ENCODE peak calls at places on chromosomes 4 and X, in six cellular contexts. One of them, this sample, is unnamed.

GRCh38 chrX:3811331-3812311 is 98.2 kb upstream of the PRKX start:
- DNase-seq in heart left ventricle: peak
- DNase-seq in heart right ventricle: peak
- DNase-seq in suprapubic skin: no peak
- DNase-seq in neural progenitor cell: peak
- DNase-seq in left lung: no peak
- DNase-seq in this sample: no peak

GRCh38 chr4:140666889-140667614 is 89.1 kb downstream of the TBC1D9 start:
- DNase-seq in heart left ventricle: no peak
- DNase-seq in heart right ventricle: no peak
- DNase-seq in suprapubic skin: no peak
- DNase-seq in neural progenitor cell: no peak
- DNase-seq in left lung: no peak
- DNase-seq in this sample: no peak

GRCh38 chr4:68865178-68865638 is 49.4 kb downstream of the UGT2B10 start:
- DNase-seq in heart left ventricle: no peak
- DNase-seq in heart right ventricle: no peak
- DNase-seq in suprapubic skin: no peak
- DNase-seq in neural progenitor cell: no peak
- DNase-seq in left lung: no peak
- DNase-seq in this sample: no peak

GRCh38 chrX:10079155-10079711 is 77.5 kb upstream of the CLCN4 start:
- DNase-seq in heart left ventricle: no peak
- DNase-seq in heart right ventricle: no peak
- DNase-seq in suprapubic skin: no peak
- DNase-seq in neural progenitor cell: no peak
- DNase-seq in left lung: peak
- DNase-seq in this sample: peak

GRCh38 chrX:71637848-71638247 is 19.5 kb upstream of the CXCR3 start:
- DNase-seq in heart left ventricle: no peak
- DNase-seq in heart right ventricle: no peak
- DNase-seq in suprapubic skin: no peak
- DNase-seq in neural progenitor cell: no peak
- DNase-seq in left lung: no peak
- DNase-seq in this sample: no peak

GRCh38 chrX:65668362-65669310 is 1.2 kb downstream of the MSN start:
- DNase-seq in heart left ventricle: peak
- DNase-seq in heart right ventricle: peak
- DNase-seq in suprapubic skin: no peak
- DNase-seq in neural progenitor cell: peak
- DNase-seq in left lung: peak
- DNase-seq in this sample: peak

GRCh38 chrX:31580227-31580626 is 508.4 kb upstream of the FTHL17 start:
- DNase-seq in heart left ventricle: no peak
- DNase-seq in heart right ventricle: no peak
- DNase-seq in suprapubic skin: no peak
- DNase-seq in neural progenitor cell: no peak
- DNase-seq in left lung: no peak
- DNase-seq in this sample: no peak

GRCh38 chrX:25175743-25176142 is 160.0 kb upstream of the ARX start:
- DNase-seq in heart left ventricle: no peak
- DNase-seq in heart right ventricle: no peak
- DNase-seq in suprapubic skin: no peak
- DNase-seq in neural progenitor cell: no peak
- DNase-seq in left lung: no peak
- DNase-seq in this sample: no peak

GRCh38 chr4:164890691-164891090 is 13.7 kb downstream of the APELA start:
- DNase-seq in heart left ventricle: no peak
- DNase-seq in heart right ventricle: no peak
- DNase-seq in suprapubic skin: no peak
- DNase-seq in neural progenitor cell: no peak
- DNase-seq in left lung: no peak
- DNase-seq in this sample: no peak

GRCh38 chr4:15562114-15562513 is 92.4 kb downstream of the CC2D2A start:
- DNase-seq in heart left ventricle: no peak
- DNase-seq in heart right ventricle: no peak
- DNase-seq in suprapubic skin: no peak
- DNase-seq in neural progenitor cell: no peak
- DNase-seq in left lung: no peak
- DNase-seq in this sample: no peak

GRCh38 chrX:120310861-120311631 is at the start of gene TMEM255A:
- DNase-seq in heart left ventricle: no peak
- DNase-seq in heart right ventricle: no peak
- DNase-seq in suprapubic skin: no peak
- DNase-seq in neural progenitor cell: peak
- DNase-seq in left lung: no peak
- DNase-seq in this sample: peak

GRCh38 chr4:7769936-7770674 is 169.6 kb downstream of the AFAP1 start:
- DNase-seq in heart left ventricle: no peak
- DNase-seq in heart right ventricle: no peak
- DNase-seq in suprapubic skin: no peak
- DNase-seq in neural progenitor cell: peak
- DNase-seq in left lung: no peak
- DNase-seq in this sample: no peak

DNA sequence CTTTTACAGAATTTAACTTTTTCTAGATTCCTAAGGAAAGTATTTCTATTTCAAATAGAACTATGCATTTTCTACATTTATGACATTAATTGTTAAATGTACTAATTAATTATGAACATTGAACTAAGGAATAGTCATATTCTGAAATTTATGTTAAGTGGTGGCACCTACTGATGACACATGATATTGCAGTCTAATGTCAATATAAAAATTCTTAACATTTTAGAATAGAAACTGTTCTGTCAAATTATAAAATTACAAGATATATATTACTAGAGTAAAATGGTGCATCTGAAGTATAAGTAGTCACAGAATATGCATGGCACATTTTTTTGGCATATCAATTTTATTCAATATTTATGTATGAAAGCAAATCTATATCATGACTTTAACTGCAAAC is 40.2 kb upstream of the NDNF start:
- DNase-seq in heart left ventricle: no peak
- DNase-seq in heart right ventricle: no peak
- DNase-seq in suprapubic skin: no peak
- DNase-seq in neural progenitor cell: no peak
- DNase-seq in left lung: no peak
- DNase-seq in this sample: no peak
- TF ChIP-seq CTCF in heart left ventricle: peak
- TF ChIP-seq CTCF in heart right ventricle: peak
- TF ChIP-seq CTCF in suprapubic skin: peak
- TF ChIP-seq CTCF in neural progenitor cell: peak
- TF ChIP-seq CTCF in left lung: peak
- TF ChIP-seq CTCF in this sample: peak

GRCh38 chrX:136028383-136028984 is 43.2 kb downstream of the SLC9A6 start:
- DNase-seq in heart left ventricle: no peak
- DNase-seq in heart right ventricle: peak
- DNase-seq in suprapubic skin: no peak
- DNase-seq in neural progenitor cell: peak
- DNase-seq in left lung: no peak
- DNase-seq in this sample: no peak

GRCh38 chrX:136034622-136035021 is 49.4 kb downstream of the SLC9A6 start:
- DNase-seq in heart left ventricle: no peak
- DNase-seq in heart right ventricle: no peak
- DNase-seq in suprapubic skin: no peak
- DNase-seq in neural progenitor cell: no peak
- DNase-seq in left lung: no peak
- DNase-seq in this sample: no peak

GRCh38 chrX:136030357-136031225 is 45.4 kb downstream of the SLC9A6 start:
- DNase-seq in heart left ventricle: peak
- DNase-seq in heart right ventricle: peak
- DNase-seq in suprapubic skin: peak
- DNase-seq in neural progenitor cell: no peak
- DNase-seq in left lung: no peak
- DNase-seq in this sample: no peak

GRCh38 chrX:136032370-136032769 is 47.1 kb downstream of the SLC9A6 start:
- DNase-seq in heart left ventricle: no peak
- DNase-seq in heart right ventricle: no peak
- DNase-seq in suprapubic skin: no peak
- DNase-seq in neural progenitor cell: no peak
- DNase-seq in left lung: no peak
- DNase-seq in this sample: no peak

GRCh38 chrX:136031626-136032025 is 46.4 kb downstream of the SLC9A6 start:
- DNase-seq in heart left ventricle: no peak
- DNase-seq in heart right ventricle: no peak
- DNase-seq in suprapubic skin: no peak
- DNase-seq in neural progenitor cell: no peak
- DNase-seq in left lung: no peak
- DNase-seq in this sample: no peak
- H3K27ac ChIP-seq in heart left ventricle: peak
- H3K27ac ChIP-seq in heart right ventricle: peak
- H3K27ac ChIP-seq in suprapubic skin: no peak
- H3K27ac ChIP-seq in neural progenitor cell: no peak
- H3K27ac ChIP-seq in left lung: no peak
- H3K27ac ChIP-seq in this sample: peak

GRCh38 chrX:56788229-56788628 is 59.2 kb downstream of the NBDY start:
- DNase-seq in heart left ventricle: no peak
- DNase-seq in heart right ventricle: no peak
- DNase-seq in suprapubic skin: peak
- DNase-seq in neural progenitor cell: no peak
- DNase-seq in left lung: peak
- DNase-seq in this sample: no peak
- TF ChIP-seq CTCF in heart left ventricle: no peak
- TF ChIP-seq CTCF in heart right ventricle: no peak
- TF ChIP-seq CTCF in suprapubic skin: no peak
- TF ChIP-seq CTCF in neural progenitor cell: peak
- TF ChIP-seq CTCF in left lung: no peak
- TF ChIP-seq CTCF in this sample: no peak

DNA sequence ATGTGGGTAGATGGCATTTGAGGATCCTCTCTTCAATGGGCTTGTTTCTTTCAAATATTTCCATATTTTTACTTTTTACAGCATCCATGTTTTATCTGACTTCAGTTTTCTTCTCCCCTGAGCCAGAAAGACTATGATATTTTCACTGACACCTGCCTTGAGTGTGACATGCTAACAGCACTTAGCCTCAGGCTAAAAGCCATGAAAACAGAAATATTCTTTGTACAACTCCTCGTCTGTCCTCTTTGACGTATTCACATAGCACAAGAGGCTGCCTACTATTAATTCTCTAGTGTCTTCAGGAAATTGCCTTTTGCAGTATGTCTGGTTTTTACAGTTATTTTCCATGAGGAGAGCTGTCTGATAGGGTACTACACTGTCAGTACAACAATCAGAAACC is 215.0 kb downstream of the MAD2L1 start:
- DNase-seq in heart left ventricle: no peak
- DNase-seq in heart right ventricle: no peak
- DNase-seq in suprapubic skin: no peak
- DNase-seq in neural progenitor cell: no peak
- DNase-seq in left lung: no peak
- DNase-seq in this sample: no peak
- H3K27ac ChIP-seq in heart left ventricle: no peak
- H3K27ac ChIP-seq in heart right ventricle: no peak
- H3K27ac ChIP-seq in suprapubic skin: no peak
- H3K27ac ChIP-seq in neural progenitor cell: no peak
- H3K27ac ChIP-seq in left lung: no peak
- H3K27ac ChIP-seq in this sample: no peak

DNA sequence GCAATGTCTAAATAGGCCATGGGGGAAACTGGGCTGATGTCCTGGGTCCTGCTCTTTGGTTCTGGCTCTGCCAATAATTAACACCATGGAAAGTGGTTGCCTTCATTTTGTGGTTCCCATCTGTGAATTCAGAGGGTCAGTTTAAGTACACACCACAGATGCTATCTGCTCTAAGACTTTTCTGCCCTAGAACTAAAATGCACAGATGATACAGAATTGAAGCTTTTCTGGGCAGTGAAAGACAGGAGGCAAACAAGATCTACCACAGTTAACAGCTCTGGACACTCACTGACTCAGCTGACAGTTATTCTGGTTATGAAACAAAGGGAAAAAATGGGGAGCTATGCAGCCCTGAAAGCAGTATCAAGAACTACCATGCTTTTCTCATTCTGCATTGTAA is 37.3 kb downstream of the APBB2 start:
- DNase-seq in heart left ventricle: no peak
- DNase-seq in heart right ventricle: no peak
- DNase-seq in suprapubic skin: no peak
- DNase-seq in neural progenitor cell: no peak
- DNase-seq in left lung: no peak
- DNase-seq in this sample: no peak
- TF ChIP-seq CTCF in heart left ventricle: no peak
- TF ChIP-seq CTCF in heart right ventricle: no peak
- TF ChIP-seq CTCF in suprapubic skin: no peak
- TF ChIP-seq CTCF in neural progenitor cell: no peak
- TF ChIP-seq CTCF in left lung: no peak
- TF ChIP-seq CTCF in this sample: no peak

GRCh38 chrX:68672581-68673318 is 25.3 kb downstream of the STARD8 start:
- DNase-seq in heart left ventricle: peak
- DNase-seq in heart right ventricle: peak
- DNase-seq in suprapubic skin: no peak
- DNase-seq in neural progenitor cell: no peak
- DNase-seq in left lung: no peak
- DNase-seq in this sample: no peak

GRCh38 chrX:68671221-68671620 is 23.8 kb downstream of the STARD8 start:
- DNase-seq in heart left ventricle: no peak
- DNase-seq in heart right ventricle: no peak
- DNase-seq in suprapubic skin: no peak
- DNase-seq in neural progenitor cell: no peak
- DNase-seq in left lung: no peak
- DNase-seq in this sample: no peak

GRCh38 chrX:68677998-68678397 is 30.5 kb downstream of the STARD8 start:
- DNase-seq in heart left ventricle: no peak
- DNase-seq in heart right ventricle: no peak
- DNase-seq in suprapubic skin: no peak
- DNase-seq in neural progenitor cell: no peak
- DNase-seq in left lung: no peak
- DNase-seq in this sample: no peak

GRCh38 chrX:68675466-68675865 is 28.0 kb downstream of the STARD8 start:
- DNase-seq in heart left ventricle: no peak
- DNase-seq in heart right ventricle: no peak
- DNase-seq in suprapubic skin: no peak
- DNase-seq in neural progenitor cell: no peak
- DNase-seq in left lung: no peak
- DNase-seq in this sample: no peak

DNA sequence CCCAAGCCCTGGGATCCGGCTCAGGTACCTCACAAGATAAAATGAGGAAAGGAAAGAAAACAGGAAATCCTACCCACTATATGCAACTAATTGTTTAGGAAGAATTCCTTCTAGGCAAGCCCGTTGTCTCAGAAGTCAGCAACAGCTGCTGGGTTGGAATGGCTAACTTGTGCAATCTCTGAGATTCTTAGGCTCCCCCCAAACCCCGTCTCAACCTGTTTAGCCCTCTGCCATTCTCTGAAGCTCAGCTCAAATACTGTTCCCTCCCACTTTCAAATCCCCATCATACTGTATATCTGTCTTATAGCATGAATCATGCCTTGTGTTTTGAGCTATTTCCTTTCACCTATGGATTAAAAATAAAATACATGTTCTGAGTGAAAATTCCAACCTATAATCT is 28.9 kb downstream of the STARD8 start:
- DNase-seq in heart left ventricle: no peak
- DNase-seq in heart right ventricle: no peak
- DNase-seq in suprapubic skin: no peak
- DNase-seq in neural progenitor cell: no peak
- DNase-seq in left lung: no peak
- DNase-seq in this sample: no peak
- H3K27ac ChIP-seq in heart left ventricle: no peak
- H3K27ac ChIP-seq in heart right ventricle: no peak
- H3K27ac ChIP-seq in suprapubic skin: no peak
- H3K27ac ChIP-seq in neural progenitor cell: no peak
- H3K27ac ChIP-seq in left lung: no peak
- H3K27ac ChIP-seq in this sample: no peak

GRCh38 chr4:62901101-62901500 is 1508.1 kb downstream of the TECRL start:
- DNase-seq in heart left ventricle: no peak
- DNase-seq in heart right ventricle: no peak
- DNase-seq in suprapubic skin: no peak
- DNase-seq in neural progenitor cell: peak
- DNase-seq in left lung: no peak
- DNase-seq in this sample: no peak
- TF ChIP-seq CTCF in heart left ventricle: no peak
- TF ChIP-seq CTCF in heart right ventricle: no peak
- TF ChIP-seq CTCF in suprapubic skin: no peak
- TF ChIP-seq CTCF in neural progenitor cell: peak
- TF ChIP-seq CTCF in left lung: no peak
- TF ChIP-seq CTCF in this sample: no peak

GRCh38 chr4:185304541-185304940 is 91.2 kb downstream of the LRP2BP start:
- DNase-seq in heart left ventricle: no peak
- DNase-seq in heart right ventricle: no peak
- DNase-seq in suprapubic skin: no peak
- DNase-seq in neural progenitor cell: no peak
- DNase-seq in left lung: no peak
- DNase-seq in this sample: no peak
- H3K27ac ChIP-seq in heart left ventricle: no peak
- H3K27ac ChIP-seq in heart right ventricle: no peak
- H3K27ac ChIP-seq in suprapubic skin: no peak
- H3K27ac ChIP-seq in neural progenitor cell: no peak
- H3K27ac ChIP-seq in left lung: peak
- H3K27ac ChIP-seq in this sample: peak